ENCODE peak calls at places on chromosomes 5 and 9, in four cellular contexts. T is choroid plexus epithelial cell, X is nephron progenitor cell, R is LoVo. C is an unnamed sample.
A peak's percentile ranks its signal among the peaks of the same experiment; 100 is the strongest.

GRCh38 chr5:170528976-170529375 is 25.2 kb downstream of the KCNIP1 start:
- DNase-seq in T (no peak), X (no peak), R (no peak), C (no peak)

GRCh38 chr5:141778211-141778610 is 96.2 kb upstream of the ARAP3 start:
- DNase-seq in T (peak; percentile 38), X (peak; percentile 79), R (no peak), C (no peak)

GRCh38 chr5:142248853-142249462 is 75.9 kb downstream of the SPRY4 start:
- DNase-seq in T (no peak), X (peak; percentile 39), R (no peak), C (no peak)

GRCh38 chr5:53017383-53017782 is 28.2 kb downstream of the ITGA2 start:
- DNase-seq in T (no peak), X (no peak), R (no peak), C (no peak)

GRCh38 chr9:18730241-18730640 is 256.3 kb downstream of the ADAMTSL1 start:
- DNase-seq in T (no peak), X (no peak), R (no peak), C (no peak)

GRCh38 chr5:160938532-160938931 is 86.5 kb upstream of the ATP10B start:
- DNase-seq in T (no peak), X (no peak), R (no peak), C (no peak)

GRCh38 chr5:154652746-154653417 is 102.3 kb upstream of the LARP1 start:
- DNase-seq in T (peak; percentile 38), X (no peak), R (peak; percentile 20), C (no peak)

GRCh38 chr9:38017149-38017884 is 51.7 kb downstream of the SHB start:
- DNase-seq in T (peak; percentile 75), X (peak; percentile 62), R (no peak), C (no peak)

GRCh38 chr5:151589878-151590570 is 1.1 kb downstream of the FAT2 start:
- DNase-seq in T (no peak), X (no peak), R (no peak), C (no peak)

GRCh38 chr5:179121667-179122111 is 61.5 kb downstream of the ZNF354C start:
- DNase-seq in T (no peak), X (no peak), R (no peak), C (no peak)